ENCODE peak calls at places on chromosomes 5 and 9, in nine cellular contexts. L is GM12878, M is sigmoid colon, P is right lobe of liver, S is heart right ventricle, V is pancreas, F is heart left ventricle, Z is prostate gland, X is astrocyte. I is an unnamed sample. For H3K4me1, the result is how much of the 10 kb centered on the place peaks cover.

GRCh38 chr5:178145965-178146820 is 7.5 kb downstream of the NHP2 start:
- DNase-seq in L (no peak), M (no peak), P (peak), S (peak), V (peak), F (peak), Z (peak), X (no peak), I (peak)

GRCh38 chr9:104286792-104287191 is 192.7 kb downstream of the SMC2 start:
- DNase-seq in L (no peak), M (no peak), P (no peak), S (no peak), V (no peak), F (no peak), Z (no peak), X (no peak), I (no peak)

GRCh38 chr5:34523382-34523716 is 132.8 kb upstream of the RAI14 start:
- DNase-seq in L (no peak), M (no peak), P (no peak), S (no peak), V (no peak), F (no peak), Z (no peak), X (no peak), I (no peak)

GRCh38 chr5:855771-856530 is 5.2 kb upstream of the ZDHHC11 start:
- DNase-seq in L (no peak), M (peak), P (peak), S (peak), V (no peak), F (no peak), Z (no peak), X (peak), I (no peak)

GRCh38 chr9:116435706-116436105 is 251.4 kb upstream of the TRIM32 start:
- DNase-seq in L (no peak), M (no peak), P (no peak), S (no peak), V (no peak), F (no peak), Z (no peak), X (peak), I (no peak)

GRCh38 chr5:110846621-110847020 is 107.8 kb downstream of the SLC25A46 start:
- DNase-seq in L (no peak), M (no peak), P (no peak), S (no peak), V (no peak), F (no peak), Z (no peak), X (no peak), I (no peak)

GRCh38 chr9:137028281-137029057 is 432 bp upstream of the ABCA2 start:
- DNase-seq in L (no peak), M (no peak), P (peak), S (peak), V (peak), F (peak), Z (peak), X (no peak), I (peak)

GRCh38 chr9:131406567-131407436 is 12.9 kb downstream of the PRRC2B start:
- DNase-seq in L (no peak), M (no peak), P (no peak), S (no peak), V (no peak), F (no peak), Z (no peak), X (no peak), I (no peak)

GRCh38 chr9:88590558-88591146 is 55.7 kb downstream of the NXNL2 start:
- DNase-seq in L (no peak), M (no peak), P (no peak), S (no peak), V (no peak), F (no peak), Z (no peak), X (no peak), I (peak)
- TF ChIP-seq CTCF in L (no peak), M (no peak), P (no peak), S (no peak), V (no peak), F (no peak), Z (no peak), X (no peak), I (peak)

GRCh38 chr9:132973713-132974112 is 4.8 kb upstream of the GFI1B start:
- DNase-seq in L (no peak), M (no peak), P (no peak), S (no peak), V (no peak), F (no peak), Z (no peak), X (no peak), I (no peak)

GRCh38 chr9:132982508-132982907 is 4.0 kb downstream of the GFI1B start:
- DNase-seq in L (no peak), M (no peak), P (no peak), S (no peak), V (no peak), F (no peak), Z (no peak), X (no peak), I (no peak)

GRCh38 chr9:132976571-132976970 is 1.9 kb upstream of the GFI1B start:
- DNase-seq in L (no peak), M (no peak), P (no peak), S (no peak), V (no peak), F (no peak), Z (no peak), X (no peak), I (no peak)

GRCh38 chr9:132977626-132978450 is 656 bp upstream of the GFI1B start:
- DNase-seq in L (no peak), M (no peak), P (peak), S (peak), V (peak), F (peak), Z (peak), X (no peak), I (peak)

GRCh38 chr9:132978451-132979087 is at the start of gene GFI1B:
- DNase-seq in L (no peak), M (no peak), P (no peak), S (no peak), V (no peak), F (no peak), Z (no peak), X (no peak), I (no peak)
- H3K4me1 ChIP-seq in L (under half), M (under half), P (under half), S (under half), V (under half), F (under half), Z (under half), X (under half), I (under half)

DNA sequence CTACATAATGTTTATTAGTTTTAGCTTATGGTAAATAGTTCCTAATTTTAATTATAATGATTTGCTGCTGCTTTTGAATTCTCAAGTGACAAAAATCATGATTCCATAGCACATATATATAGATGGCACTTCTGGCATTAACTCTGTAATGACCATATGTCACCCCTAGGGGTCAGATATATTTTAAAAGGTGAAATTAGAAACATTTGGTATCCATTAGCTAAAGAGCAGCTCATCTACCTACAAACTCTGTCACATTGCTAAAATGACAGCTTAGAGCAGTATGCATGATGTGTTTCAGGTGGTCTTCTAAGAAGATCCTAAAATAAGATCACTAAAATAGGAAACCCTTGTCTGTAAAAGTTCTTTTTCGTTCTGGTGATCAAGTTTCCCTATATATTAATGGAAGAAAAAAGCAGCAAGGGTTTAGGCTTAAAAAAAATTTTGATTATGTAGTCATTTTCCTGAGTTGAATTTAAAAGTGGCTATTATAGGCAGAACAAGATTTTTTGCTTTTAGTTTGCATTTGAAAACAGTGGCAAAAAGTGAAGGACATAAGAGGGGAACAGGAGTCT is 157.7 kb upstream of the POU5F2 start:
- DNase-seq in L (no peak), M (no peak), P (no peak), S (no peak), V (no peak), F (no peak), Z (no peak), X (no peak), I (no peak)
- TF ChIP-seq CTCF in L (peak), M (no peak), P (peak), S (peak), V (no peak), F (peak), Z (peak), X (peak), I (peak)

GRCh38 chr9:93132287-93132927 is 1.6 kb downstream of the NINJ1 start:
- DNase-seq in L (no peak), M (peak), P (peak), S (peak), V (no peak), F (peak), Z (peak), X (peak), I (peak)
- H3K4me1 ChIP-seq in L (under half), M (half or more), P (under half), S (half or more), V (under half), F (half or more), Z (under half), X (under half), I (under half)

GRCh38 chr5:133287500-133287899 is 235.7 kb downstream of the HSPA4 start:
- DNase-seq in L (no peak), M (no peak), P (no peak), S (peak), V (peak), F (no peak), Z (no peak), X (peak), I (no peak)
- TF ChIP-seq CTCF in L (peak), M (no peak), P (peak), S (no peak), V (no peak), F (peak), Z (no peak), X (peak), I (peak)